ENCODE peak calls at places on chromosomes 3 and 15, in eight cellular contexts. S is BJ, F is WTC11, O is progenitor cell of endocrine pancreas, K is hepatocyte, C is B cell, N is MCF 10A, A is AG04450. G is an unnamed sample.

GRCh38 chr15:43889072-43889471 is 62.3 kb downstream of the WDR76 start:
- DNase-seq in S (no peak), F (no peak), O (no peak), K (peak), C (no peak), N (no peak), A (no peak), G (no peak)

GRCh38 chr3:105868450-105868744 is 415 bp downstream of the CBLB start:
- DNase-seq in S (no peak), F (peak), O (peak), K (peak), C (peak), N (peak), A (no peak), G (peak)

GRCh38 chr3:79085166-79085565 is 682.6 kb downstream of the ROBO1 start:
- DNase-seq in S (no peak), F (no peak), O (no peak), K (no peak), C (no peak), N (no peak), A (peak), G (no peak)

GRCh38 chr15:47719730-47720129 is 2.4 kb downstream of the SEMA6D start:
- DNase-seq in S (no peak), F (no peak), O (no peak), K (no peak), C (no peak), N (no peak), A (no peak), G (no peak)

GRCh38 chr3:99843590-99844260 is 26.1 kb downstream of the CMSS1 start:
- DNase-seq in S (no peak), F (no peak), O (no peak), K (no peak), C (no peak), N (no peak), A (no peak), G (no peak)

GRCh38 chr3:24101676-24102168 is 156.6 kb downstream of the NR1D2 start:
- DNase-seq in S (no peak), F (no peak), O (no peak), K (no peak), C (no peak), N (peak), A (no peak), G (no peak)

GRCh38 chr3:100782359-100782758 is 73.1 kb downstream of the TFG start:
- DNase-seq in S (no peak), F (no peak), O (no peak), K (no peak), C (no peak), N (no peak), A (no peak), G (no peak)

GRCh38 chr3:137946341-137946973 is 63.5 kb upstream of the CLDN18 start:
- DNase-seq in S (no peak), F (peak), O (peak), K (peak), C (peak), N (peak), A (peak), G (peak)

GRCh38 chr15:75048394-75048793 is 25.0 kb downstream of the PPCDC start:
- DNase-seq in S (no peak), F (no peak), O (no peak), K (no peak), C (no peak), N (no peak), A (no peak), G (no peak)

GRCh38 chr15:100592898-100593297 is 9.1 kb downstream of the LINS1 start:
- DNase-seq in S (no peak), F (no peak), O (no peak), K (no peak), C (no peak), N (no peak), A (no peak), G (no peak)

GRCh38 chr3:134620476-134621115 is 30.2 kb downstream of the KY start:
- DNase-seq in S (no peak), F (peak), O (no peak), K (no peak), C (no peak), N (no peak), A (no peak), G (no peak)

GRCh38 chr15:40266828-40267304 is 16.0 kb downstream of the ANKRD63 start:
- DNase-seq in S (peak), F (no peak), O (no peak), K (peak), C (no peak), N (peak), A (peak), G (no peak)

GRCh38 chr15:90079619-90080559 is 22.4 kb downstream of the IDH2 start:
- DNase-seq in S (no peak), F (no peak), O (no peak), K (no peak), C (no peak), N (no peak), A (no peak), G (no peak)

GRCh38 chr3:193902557-193903256 is 233.2 kb upstream of the HES1 start:
- DNase-seq in S (no peak), F (no peak), O (no peak), K (no peak), C (no peak), N (no peak), A (no peak), G (peak)

GRCh38 chr3:193905993-193906396 is 230.0 kb upstream of the HES1 start:
- DNase-seq in S (no peak), F (no peak), O (no peak), K (no peak), C (no peak), N (no peak), A (no peak), G (no peak)

GRCh38 chr3:193905541-193905940 is 230.4 kb upstream of the HES1 start:
- DNase-seq in S (no peak), F (no peak), O (no peak), K (no peak), C (no peak), N (no peak), A (no peak), G (no peak)

GRCh38 chr3:193903257-193903807 is 232.6 kb upstream of the HES1 start:
- DNase-seq in S (no peak), F (no peak), O (no peak), K (no peak), C (no peak), N (no peak), A (no peak), G (no peak)

GRCh38 chr3:193903976-193904375 is 232.0 kb upstream of the HES1 start:
- DNase-seq in S (no peak), F (no peak), O (no peak), K (no peak), C (no peak), N (no peak), A (no peak), G (no peak)
- TF ChIP-seq CTCF in S (no peak), F (no peak), O (no peak), K (no peak), C (no peak), N (no peak), A (no peak), G (no peak)

GRCh38 chr3:154059798-154060197 is 61.4 kb upstream of the ARHGEF26 start:
- DNase-seq in S (no peak), F (no peak), O (no peak), K (peak), C (no peak), N (no peak), A (no peak), G (peak)
- TF ChIP-seq CTCF in S (no peak), F (no peak), O (no peak), K (no peak), C (no peak), N (no peak), A (no peak), G (no peak)

DNA sequence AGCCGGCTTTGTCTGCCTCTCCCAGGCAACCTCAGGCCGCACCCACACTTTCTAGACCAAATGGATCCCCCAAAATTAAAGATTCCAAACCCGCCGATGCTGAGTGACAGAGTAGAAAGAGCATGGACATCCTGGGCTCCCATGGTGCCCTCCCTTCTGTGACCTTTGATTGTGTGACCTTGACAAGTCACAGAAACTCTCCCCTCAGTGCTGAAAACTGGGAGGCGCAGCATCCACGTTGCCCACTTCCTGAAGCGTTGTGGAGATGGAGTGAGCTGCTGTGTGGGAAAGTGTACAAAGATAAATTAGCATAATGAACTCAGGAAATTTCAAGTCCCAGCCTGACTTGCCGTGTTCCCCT is 74.4 kb upstream of the MFGE8 start:
- DNase-seq in S (no peak), F (no peak), O (no peak), K (no peak), C (no peak), N (no peak), A (no peak), G (no peak)
- TF ChIP-seq CTCF in S (no peak), F (no peak), O (no peak), K (no peak), C (no peak), N (no peak), A (no peak), G (no peak)

DNA sequence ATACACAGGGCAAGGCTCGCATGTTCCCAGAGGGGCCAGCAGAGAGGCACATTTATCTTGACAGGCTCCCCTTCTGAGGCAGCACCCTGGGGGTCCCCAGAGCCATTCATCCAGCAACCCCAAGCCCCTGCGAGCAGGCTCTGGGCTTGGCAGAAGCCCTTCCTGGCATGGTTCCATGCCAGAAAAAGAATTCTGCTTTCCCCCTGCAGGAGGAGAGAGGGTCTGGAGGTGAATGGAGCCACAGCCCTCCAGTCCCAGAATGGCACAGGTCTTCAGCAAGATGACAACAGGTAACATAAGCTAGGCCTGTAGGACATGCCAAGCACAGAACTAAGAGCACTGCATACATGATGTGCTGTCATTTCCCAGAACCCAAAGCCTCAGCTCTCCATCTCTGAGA is 121.7 kb downstream of the ALDH1A2 start:
- DNase-seq in S (no peak), F (no peak), O (no peak), K (no peak), C (no peak), N (no peak), A (no peak), G (no peak)
- TF ChIP-seq CTCF in S (no peak), F (no peak), O (peak), K (no peak), C (no peak), N (no peak), A (no peak), G (no peak)

GRCh38 chr15:63122002-63122893 is 587 bp downstream of the LACTB start:
- DNase-seq in S (no peak), F (peak), O (peak), K (peak), C (peak), N (peak), A (no peak), G (peak)
- TF ChIP-seq CTCF in S (peak), F (no peak), O (peak), K (peak), C (peak), N (no peak), A (no peak), G (no peak)

DNA sequence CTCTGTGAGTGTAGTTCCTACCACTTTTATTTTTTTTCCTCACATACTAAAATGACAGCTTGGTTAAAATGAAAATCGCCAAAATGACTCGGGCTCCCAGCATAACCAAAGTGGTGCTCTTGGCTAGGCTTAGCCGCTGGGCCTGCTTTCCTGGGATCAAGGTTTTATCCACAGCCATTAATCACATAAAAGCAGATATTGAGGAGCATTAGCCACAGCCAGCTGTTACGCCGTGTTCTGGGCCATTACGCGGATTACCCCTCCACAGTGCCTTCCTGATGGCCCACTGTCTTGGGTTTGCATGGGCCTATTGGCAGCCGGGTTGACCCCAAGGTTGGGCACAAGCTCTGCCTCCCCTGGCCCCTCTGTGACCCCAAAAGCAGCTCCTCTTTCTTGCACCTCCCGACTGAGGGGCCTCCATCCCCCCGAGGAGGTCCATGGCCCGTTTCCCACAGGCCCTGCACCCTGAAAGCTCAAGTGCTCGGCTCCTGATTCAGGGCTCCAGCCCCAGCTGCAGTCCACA is 30.4 kb upstream of the TRPM1 start:
- DNase-seq in S (no peak), F (no peak), O (no peak), K (no peak), C (no peak), N (no peak), A (no peak), G (no peak)
- TF ChIP-seq CTCF in S (no peak), F (no peak), O (no peak), K (no peak), C (no peak), N (no peak), A (no peak), G (no peak)